ENCODE peak calls at places on chromosome 22, in seven cellular contexts. A is dorsolateral prefrontal cortex, B is OCI-M1, S is GM12865, I is Right ventricle myocardium superior, N is neural progenitor cell, M is NCI-H345. X is an unnamed sample.

GRCh38 chr22:22099194-22099486 is 116.6 kb upstream of the TOP3B start:
- DNase-seq in A (no peak), B (no peak), S (peak; percentile 43), I (no peak), N (no peak), M (no peak), X (no peak)

GRCh38 chr22:30422481-30423295 is 2.9 kb upstream of the MTFP1 start:
- DNase-seq in A (peak; percentile 58), B (peak; percentile 56), S (no peak), I (peak; percentile 58), N (peak; percentile 76), M (peak; percentile 31), X (peak; percentile 65)

GRCh38 chr22:20569059-20570058 is 61.9 kb downstream of the MED15 start:
- DNase-seq in A (no peak), B (no peak), S (peak; percentile 80), I (peak; percentile 84), N (no peak), M (no peak), X (peak; percentile 64)

GRCh38 chr22:37206118-37206840 is 6.0 kb downstream of the SSTR3 start:
- DNase-seq in A (no peak), B (no peak), S (no peak), I (no peak), N (no peak), M (no peak), X (no peak)

GRCh38 chr22:47369020-47369419 is 606.6 kb downstream of the TBC1D22A start:
- DNase-seq in A (no peak), B (no peak), S (no peak), I (no peak), N (no peak), M (no peak), X (no peak)

GRCh38 chr22:35380537-35381423 is at the start of gene HMOX1:
- DNase-seq in A (peak; percentile 89), B (peak; percentile 90), S (peak; percentile 91), I (peak; percentile 96), N (peak; percentile 91), M (peak; percentile 69), X (peak; percentile 89)

GRCh38 chr22:41801886-41802285 is 1.4 kb downstream of the CCDC134 start:
- DNase-seq in A (no peak), B (peak; percentile 37), S (peak; percentile 42), I (no peak), N (no peak), M (no peak), X (no peak)

GRCh38 chr22:27212617-27213177 is 555.3 kb downstream of the MIAT start:
- DNase-seq in A (no peak), B (peak; percentile 25), S (no peak), I (peak; percentile 54), N (peak; percentile 37), M (peak; percentile 50), X (no peak)

GRCh38 chr22:21044931-21045584 is 688 bp upstream of the LRRC74B start:
- DNase-seq in A (no peak), B (peak; percentile 73), S (no peak), I (no peak), N (peak; percentile 21), M (no peak), X (no peak)

GRCh38 chr22:23835773-23836144 is 3.0 kb downstream of the DERL3 start:
- DNase-seq in A (no peak), B (no peak), S (no peak), I (peak; percentile 72), N (no peak), M (no peak), X (no peak)

GRCh38 chr22:36461665-36462474 is 19.6 kb downstream of the TXN2 start:
- DNase-seq in A (no peak), B (no peak), S (no peak), I (peak; percentile 52), N (no peak), M (no peak), X (no peak)

GRCh38 chr22:43007519-43008102 is 7.3 kb downstream of the PACSIN2 start:
- DNase-seq in A (no peak), B (peak; percentile 93), S (no peak), I (no peak), N (no peak), M (peak; percentile 44), X (no peak)

GRCh38 chr22:27720860-27721259 is 80.7 kb downstream of the MN1 start:
- DNase-seq in A (no peak), B (no peak), S (no peak), I (no peak), N (no peak), M (no peak), X (no peak)

GRCh38 chr22:23527971-23528740 is 51.9 kb downstream of the IGLL1 start:
- DNase-seq in A (no peak), B (peak; percentile 26), S (no peak), I (no peak), N (no peak), M (no peak), X (no peak)

GRCh38 chr22:27377901-27378300 is 423.7 kb downstream of the MN1 start:
- DNase-seq in A (no peak), B (no peak), S (no peak), I (no peak), N (no peak), M (peak; percentile 85), X (no peak)

GRCh38 chr22:39597236-39597869 is 26.8 kb downstream of the CACNA1I start:
- DNase-seq in A (no peak), B (no peak), S (no peak), I (no peak), N (no peak), M (no peak), X (no peak)

X was measured in head of caudate nucleus.